ENCODE peak calls at places on chromosome 12, in seven cellular contexts. W, X, M, J, B, T and G are unnamed samples.

GRCh38 chr12:48199784-48200198 is 3.3 kb downstream of the OR10AD1 start:
- DNase-seq in M (no peak), T (no peak), X (no peak), J (no peak), B (no peak), W (no peak), G (no peak)

GRCh38 chr12:113242018-113242418 is 20.8 kb downstream of the TPCN1 start:
- DNase-seq in M (peak; percentile 87), W (no peak), J (no peak), X (peak; percentile 41), T (no peak), B (no peak), G (no peak)

GRCh38 chr12:64450711-64451486 is 1.0 kb upstream of the TBK1 start:
- DNase-seq in J (no peak), W (peak; percentile 11), X (no peak), T (no peak), M (no peak), B (no peak), G (no peak)

GRCh38 chr12:47825239-47825639 is 5.5 kb upstream of the HDAC7 start:
- DNase-seq in X (no peak), B (no peak), T (no peak), W (no peak), M (no peak), J (peak; percentile 78), G (no peak)

GRCh38 chr12:6332459-6332858 is 9.4 kb downstream of the TNFRSF1A start:
- DNase-seq in B (peak; percentile 67), M (no peak), W (no peak), J (no peak), X (peak; percentile 85), T (no peak), G (no peak)

GRCh38 chr12:126944684-126945083 is 1322.3 kb upstream of the TMEM132C start:
- DNase-seq in X (no peak), B (no peak), J (no peak), M (no peak), T (no peak), W (no peak), G (no peak)

GRCh38 chr12:52235001-52235760 is 2.1 kb downstream of the KRT7 start:
- DNase-seq in T (no peak), W (no peak), B (no peak), X (no peak), M (no peak), J (no peak), G (no peak)

GRCh38 chr12:104958946-104959841 is 1.1 kb upstream of the SLC41A2 start:
- DNase-seq in X (no peak), M (no peak), B (peak; percentile 23), T (no peak), W (no peak), J (no peak), G (no peak)

GRCh38 chr12:8446642-8447547 is 8.9 kb upstream of the CLEC6A start:
- DNase-seq in B (no peak), J (no peak), M (no peak), X (no peak), T (no peak), W (no peak), G (no peak)

GRCh38 chr12:3218150-3218845 is 141.1 kb downstream of the TSPAN9 start:
- DNase-seq in J (peak; percentile 91), M (peak; percentile 38), W (peak; percentile 54), T (no peak), X (peak; percentile 71), B (no peak), G (peak; percentile 72)

GRCh38 chr12:3256103-3256551 is 178.9 kb downstream of the TSPAN9 start:
- DNase-seq in M (no peak), J (peak; percentile 79), W (no peak), T (no peak), B (no peak), X (no peak), G (no peak)

GRCh38 chr12:6229823-6230222 is 29.6 kb downstream of the CD9 start:
- DNase-seq in M (no peak), X (peak; percentile 54), J (peak; percentile 64), T (no peak), B (peak; percentile 57), W (no peak), G (no peak)

GRCh38 chr12:52363111-52363679 is 4.1 kb downstream of the KRT85 start:
- DNase-seq in J (no peak), W (no peak), T (no peak), B (no peak), M (no peak), X (no peak), G (no peak)

GRCh38 chr12:69544087-69544486 is 41.2 kb upstream of the CCT2 start:
- DNase-seq in W (no peak), J (no peak), M (no peak), B (no peak), T (no peak), X (no peak), G (no peak)

GRCh38 chr12:44873898-44874297 is 2.2 kb downstream of the NELL2 start:
- DNase-seq in X (no peak), W (no peak), M (no peak), J (no peak), B (peak; percentile 11), T (no peak), G (no peak)

GRCh38 chr12:119366007-119366406 is 31.5 kb downstream of the CCDC60 start:
- DNase-seq in T (no peak), M (no peak), W (no peak), J (no peak), X (no peak), B (no peak), G (no peak)

GRCh38 chr12:115485503-115485902 is 792.0 kb downstream of the MED13L start:
- DNase-seq in M (no peak), T (no peak), J (no peak), W (no peak), B (no peak), X (no peak), G (no peak)

GRCh38 chr12:26572131-26572530 is 260.9 kb downstream of the ITPR2 start:
- DNase-seq in X (no peak), B (no peak), W (no peak), M (no peak), T (no peak), J (no peak), G (no peak)

GRCh38 chr12:66014818-66015217 is 115.7 kb downstream of the LLPH start:
- DNase-seq in T (no peak), B (no peak), M (no peak), J (no peak), X (peak; percentile 18), W (no peak), G (no peak)

GRCh38 chr12:117333331-117334000 is 28.0 kb downstream of the NOS1 start:
- DNase-seq in T (no peak), B (no peak), X (no peak), J (no peak), M (no peak), W (no peak), G (no peak)

GRCh38 chr12:62739266-62739831 is 195.6 kb downstream of the PPM1H start:
- DNase-seq in X (no peak), W (no peak), J (no peak), T (no peak), M (no peak), B (no peak), G (no peak)

GRCh38 chr12:113341535-113341934 is 6.6 kb upstream of the SLC8B1 start:
- DNase-seq in W (no peak), B (no peak), J (no peak), M (no peak), X (no peak), T (no peak), G (no peak)